ENCODE peak calls at places on chromosomes 13 and 19, in six cellular contexts. One of them, this sample, is unnamed.

GRCh38 chr19:1038995-1039645 is 787 bp upstream of the ABCA7 start:
- DNase-seq in trophoblast cell: no peak
- DNase-seq in IMR-90: peak; percentile 28
- DNase-seq in neuronal stem cell: no peak
- DNase-seq in H1: no peak
- DNase-seq in mesenchymal stem cell: peak; percentile 44
- DNase-seq in this sample: peak; percentile 43

GRCh38 chr13:35198821-35199220 is 256.8 kb downstream of the NBEA start:
- DNase-seq in trophoblast cell: no peak
- DNase-seq in mesenchymal stem cell: no peak
- DNase-seq in neuronal stem cell: no peak
- DNase-seq in IMR-90: no peak
- DNase-seq in H1: no peak
- DNase-seq in this sample: no peak

GRCh38 chr13:110713642-110713952 is at the start of gene ING1:
- DNase-seq in neuronal stem cell: no peak
- DNase-seq in IMR-90: no peak
- DNase-seq in H1: no peak
- DNase-seq in trophoblast cell: no peak
- DNase-seq in mesenchymal stem cell: no peak
- DNase-seq in this sample: no peak

GRCh38 chr13:105474983-105475382 is 1060.5 kb downstream of the EFNB2 start:
- DNase-seq in neuronal stem cell: no peak
- DNase-seq in mesenchymal stem cell: no peak
- DNase-seq in H1: no peak
- DNase-seq in trophoblast cell: peak; percentile 26
- DNase-seq in IMR-90: no peak
- DNase-seq in this sample: no peak

GRCh38 chr13:114112826-114113322 is 19.5 kb downstream of the RASA3 start:
- DNase-seq in IMR-90: no peak
- DNase-seq in H1: no peak
- DNase-seq in mesenchymal stem cell: peak; percentile 70
- DNase-seq in trophoblast cell: no peak
- DNase-seq in neuronal stem cell: no peak
- DNase-seq in this sample: no peak

GRCh38 chr13:61410669-61411297 is 4.9 kb downstream of the PCDH20 start:
- DNase-seq in mesenchymal stem cell: peak; percentile 8
- DNase-seq in neuronal stem cell: no peak
- DNase-seq in H1: no peak
- DNase-seq in IMR-90: peak; percentile 8
- DNase-seq in trophoblast cell: no peak
- DNase-seq in this sample: no peak

GRCh38 chr19:51389143-51389542 is 1.2 kb downstream of the C19orf84 start:
- DNase-seq in neuronal stem cell: no peak
- DNase-seq in trophoblast cell: no peak
- DNase-seq in IMR-90: no peak
- DNase-seq in mesenchymal stem cell: no peak
- DNase-seq in H1: no peak
- DNase-seq in this sample: no peak

GRCh38 chr13:86914757-86915156 is 756.4 kb upstream of the SLITRK5 start:
- DNase-seq in H1: no peak
- DNase-seq in trophoblast cell: no peak
- DNase-seq in IMR-90: no peak
- DNase-seq in neuronal stem cell: no peak
- DNase-seq in mesenchymal stem cell: no peak
- DNase-seq in this sample: no peak

GRCh38 chr13:73428706-73429105 is 369.9 kb downstream of the KLF5 start:
- DNase-seq in H1: no peak
- DNase-seq in IMR-90: no peak
- DNase-seq in mesenchymal stem cell: no peak
- DNase-seq in trophoblast cell: no peak
- DNase-seq in neuronal stem cell: no peak
- DNase-seq in this sample: no peak

GRCh38 chr13:40777166-40777956 is 6.4 kb upstream of the MRPS31 start:
- DNase-seq in neuronal stem cell: peak; percentile 40
- DNase-seq in mesenchymal stem cell: peak; percentile 70
- DNase-seq in H1: no peak
- DNase-seq in IMR-90: peak; percentile 37
- DNase-seq in trophoblast cell: no peak
- DNase-seq in this sample: peak; percentile 51

GRCh38 chr13:81540777-81541176 is 1199.9 kb upstream of the SPRY2 start:
- DNase-seq in H1: no peak
- DNase-seq in IMR-90: no peak
- DNase-seq in neuronal stem cell: no peak
- DNase-seq in mesenchymal stem cell: peak; percentile 8
- DNase-seq in trophoblast cell: no peak
- DNase-seq in this sample: no peak

GRCh38 chr19:36215276-36216171 is 618 bp downstream of the ZNF146 start:
- DNase-seq in mesenchymal stem cell: peak; percentile 70
- DNase-seq in trophoblast cell: no peak
- DNase-seq in H1: no peak
- DNase-seq in IMR-90: peak; percentile 62
- DNase-seq in neuronal stem cell: peak; percentile 5
- DNase-seq in this sample: no peak

GRCh38 chr19:13056052-13056660 is 46.5 kb downstream of the LYL1 start:
- DNase-seq in H1: no peak
- DNase-seq in IMR-90: peak; percentile 71
- DNase-seq in trophoblast cell: no peak
- DNase-seq in mesenchymal stem cell: peak; percentile 29
- DNase-seq in neuronal stem cell: no peak
- DNase-seq in this sample: peak; percentile 73

GRCh38 chr19:48806518-48806817 is 4.4 kb downstream of the BCAT2 start:
- DNase-seq in H1: no peak
- DNase-seq in trophoblast cell: peak; percentile 51
- DNase-seq in IMR-90: no peak
- DNase-seq in neuronal stem cell: no peak
- DNase-seq in mesenchymal stem cell: no peak
- DNase-seq in this sample: peak; percentile 83

GRCh38 chr13:97986841-97987240 is 33.4 kb downstream of the IPO5 start:
- DNase-seq in neuronal stem cell: no peak
- DNase-seq in trophoblast cell: no peak
- DNase-seq in H1: no peak
- DNase-seq in mesenchymal stem cell: no peak
- DNase-seq in IMR-90: no peak
- DNase-seq in this sample: no peak

GRCh38 chr19:23437901-23438300 is 42.6 kb upstream of the ZNF91 start:
- DNase-seq in neuronal stem cell: no peak
- DNase-seq in mesenchymal stem cell: no peak
- DNase-seq in trophoblast cell: peak; percentile 24
- DNase-seq in H1: no peak
- DNase-seq in IMR-90: no peak
- DNase-seq in this sample: no peak

GRCh38 chr19:33465371-33465770 is 56.2 kb downstream of the PEPD start:
- DNase-seq in trophoblast cell: no peak
- DNase-seq in IMR-90: no peak
- DNase-seq in neuronal stem cell: no peak
- DNase-seq in mesenchymal stem cell: no peak
- DNase-seq in H1: no peak
- DNase-seq in this sample: peak; percentile 14

DNA sequence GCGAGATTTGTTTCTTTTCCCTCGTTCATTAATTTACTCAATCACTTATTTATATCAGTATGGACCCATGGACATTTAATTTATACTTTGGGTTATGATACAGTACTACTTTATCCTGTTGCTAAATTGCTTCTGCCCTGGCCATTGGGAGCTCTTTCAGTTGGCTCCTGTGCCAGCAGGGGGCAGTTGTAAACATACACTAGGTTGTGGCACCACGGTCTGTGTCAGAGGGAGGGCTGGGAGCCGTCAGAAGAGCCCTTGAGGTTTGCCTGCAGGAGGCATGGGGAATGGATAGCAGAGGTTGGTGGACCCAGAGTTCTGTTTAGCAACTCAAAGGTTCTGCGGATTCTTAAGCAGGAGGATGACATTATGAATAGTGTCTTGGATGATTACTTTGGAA is 94.3 kb downstream of the ERCC5 start:
- DNase-seq in neuronal stem cell: no peak
- DNase-seq in trophoblast cell: no peak
- DNase-seq in IMR-90: no peak
- DNase-seq in H1: peak; percentile 19
- DNase-seq in mesenchymal stem cell: no peak
- DNase-seq in this sample: peak; percentile 50
- H4K91ac ChIP-seq in neuronal stem cell: no peak overlapping the region
- H4K91ac ChIP-seq in trophoblast cell: no peak overlapping the region
- H4K91ac ChIP-seq in IMR-90: no peak overlapping the region
- H4K91ac ChIP-seq in H1: no peak overlapping the region
- H4K91ac ChIP-seq in mesenchymal stem cell: no peak overlapping the region
- H4K91ac ChIP-seq in this sample: no peak overlapping the region

GRCh38 chr19:54459282-54460229 is 4.0 kb downstream of the LENG9 start:
- DNase-seq in trophoblast cell: no peak
- DNase-seq in H1: no peak
- DNase-seq in neuronal stem cell: no peak
- DNase-seq in mesenchymal stem cell: no peak
- DNase-seq in IMR-90: no peak
- DNase-seq in this sample: no peak
- H4K91ac ChIP-seq in trophoblast cell: no peak overlapping the region
- H4K91ac ChIP-seq in H1: no peak overlapping the region
- H4K91ac ChIP-seq in neuronal stem cell: no peak overlapping the region
- H4K91ac ChIP-seq in mesenchymal stem cell: no peak overlapping the region
- H4K91ac ChIP-seq in IMR-90: no peak overlapping the region
- H4K91ac ChIP-seq in this sample: no peak overlapping the region

GRCh38 chr19:18263324-18264215 is 10.7 kb downstream of the IQCN start:
- DNase-seq in mesenchymal stem cell: no peak
- DNase-seq in IMR-90: no peak
- DNase-seq in trophoblast cell: no peak
- DNase-seq in H1: no peak
- DNase-seq in neuronal stem cell: no peak
- DNase-seq in this sample: no peak
- H4K91ac ChIP-seq in mesenchymal stem cell: peak overlapping the region; percentile 54
- H4K91ac ChIP-seq in IMR-90: no peak overlapping the region
- H4K91ac ChIP-seq in trophoblast cell: no peak overlapping the region
- H4K91ac ChIP-seq in H1: no peak overlapping the region
- H4K91ac ChIP-seq in neuronal stem cell: no peak overlapping the region
- H4K91ac ChIP-seq in this sample: no peak overlapping the region

GRCh38 chr19:29785360-29785759 is 26.4 kb upstream of the CCNE1 start:
- DNase-seq in H1: no peak
- DNase-seq in neuronal stem cell: no peak
- DNase-seq in mesenchymal stem cell: no peak
- DNase-seq in trophoblast cell: no peak
- DNase-seq in IMR-90: no peak
- DNase-seq in this sample: no peak

GRCh38 chr19:29785955-29786589 is 25.7 kb upstream of the CCNE1 start:
- DNase-seq in neuronal stem cell: no peak
- DNase-seq in H1: no peak
- DNase-seq in IMR-90: no peak
- DNase-seq in trophoblast cell: peak; percentile 51
- DNase-seq in mesenchymal stem cell: no peak
- DNase-seq in this sample: peak; percentile 68

GRCh38 chr19:29793116-29793727 is 18.6 kb upstream of the CCNE1 start:
- DNase-seq in H1: no peak
- DNase-seq in mesenchymal stem cell: no peak
- DNase-seq in neuronal stem cell: no peak
- DNase-seq in IMR-90: no peak
- DNase-seq in trophoblast cell: no peak
- DNase-seq in this sample: no peak

GRCh38 chr19:29784598-29785223 is 27.1 kb upstream of the CCNE1 start:
- DNase-seq in mesenchymal stem cell: no peak
- DNase-seq in neuronal stem cell: no peak
- DNase-seq in IMR-90: no peak
- DNase-seq in H1: no peak
- DNase-seq in trophoblast cell: no peak
- DNase-seq in this sample: no peak

DNA sequence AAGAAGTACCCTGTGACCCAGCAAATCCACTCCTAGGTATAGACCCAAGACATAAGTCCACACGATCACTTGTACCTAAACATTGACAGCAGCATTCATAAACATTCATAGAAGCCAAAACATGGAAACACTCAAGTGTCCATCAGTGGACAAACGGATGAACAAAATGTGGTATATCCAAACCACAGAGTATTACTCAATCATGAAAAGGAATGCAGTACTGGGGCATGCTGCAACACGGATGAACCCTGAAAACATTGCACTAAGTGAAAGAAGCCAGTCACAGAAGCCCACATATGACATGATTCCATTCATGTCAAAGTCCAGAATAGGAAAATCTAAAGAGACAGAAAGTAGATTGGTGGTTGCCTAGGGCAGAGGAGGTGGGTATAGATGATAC is 22.8 kb upstream of the CCNE1 start:
- DNase-seq in mesenchymal stem cell: peak; percentile 14
- DNase-seq in trophoblast cell: no peak
- DNase-seq in IMR-90: no peak
- DNase-seq in H1: no peak
- DNase-seq in neuronal stem cell: no peak
- DNase-seq in this sample: no peak
- H4K91ac ChIP-seq in mesenchymal stem cell: no peak overlapping the region
- H4K91ac ChIP-seq in trophoblast cell: no peak overlapping the region
- H4K91ac ChIP-seq in IMR-90: no peak overlapping the region
- H4K91ac ChIP-seq in H1: no peak overlapping the region
- H4K91ac ChIP-seq in neuronal stem cell: no peak overlapping the region
- H4K91ac ChIP-seq in this sample: no peak overlapping the region

DNA sequence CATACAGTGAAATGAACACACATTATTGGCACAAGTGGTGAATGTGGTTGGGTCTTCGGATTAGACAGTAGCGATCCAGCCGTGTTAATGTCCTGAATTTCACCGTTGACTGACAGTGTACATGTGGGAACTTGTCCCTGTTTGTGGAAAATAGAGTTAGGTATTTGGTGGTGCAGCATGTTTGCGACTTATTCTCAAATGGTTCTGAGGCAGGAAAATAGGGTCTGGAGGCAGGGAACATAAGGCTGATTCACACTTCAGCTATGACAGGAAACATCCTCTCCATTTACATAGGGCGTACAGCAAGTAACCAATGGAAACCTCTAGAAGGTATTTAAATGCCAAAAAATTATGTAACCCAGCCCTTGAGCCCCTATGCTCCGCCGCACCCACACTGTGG is 4.2 kb downstream of the LGALS7B start:
- DNase-seq in H1: no peak
- DNase-seq in IMR-90: peak; percentile 60
- DNase-seq in neuronal stem cell: no peak
- DNase-seq in trophoblast cell: peak; percentile 33
- DNase-seq in mesenchymal stem cell: no peak
- DNase-seq in this sample: no peak
- H4K91ac ChIP-seq in H1: no peak overlapping the region
- H4K91ac ChIP-seq in IMR-90: peak overlapping the region; percentile 86
- H4K91ac ChIP-seq in neuronal stem cell: no peak overlapping the region
- H4K91ac ChIP-seq in trophoblast cell: no peak overlapping the region
- H4K91ac ChIP-seq in mesenchymal stem cell: no peak overlapping the region
- H4K91ac ChIP-seq in this sample: no peak overlapping the region

This sample was measured in H9.